ENCODE peak calls at places on chromosome 6, in five cellular contexts. A, I, R, Y and V are unnamed samples.

GRCh38 chr6:105322499-105323231 is 80.2 kb downstream of the PREP start:
- DNase-seq in R (no peak), I (no peak), Y (no peak), A (no peak), V (no peak)

GRCh38 chr6:159094444-159095252 is 49.9 kb upstream of the TAGAP start:
- DNase-seq in A (no peak), I (no peak), R (no peak), Y (no peak), V (no peak)

GRCh38 chr6:31308050-31308844 is 36.4 kb upstream of the HLA-C start:
- DNase-seq in R (peak), A (no peak), Y (no peak), I (no peak), V (no peak)

GRCh38 chr6:42295688-42296087 is 78.0 kb upstream of the MRPS10 start:
- DNase-seq in I (no peak), A (no peak), Y (no peak), R (no peak), V (no peak)

GRCh38 chr6:48486876-48487275 is 375.9 kb upstream of the PTCHD4 start:
- DNase-seq in R (no peak), Y (no peak), I (no peak), A (no peak), V (no peak)

GRCh38 chr6:7976485-7977010 is 66.0 kb upstream of the TXNDC5 start:
- DNase-seq in I (no peak), Y (no peak), A (no peak), R (no peak), V (no peak)

GRCh38 chr6:89252902-89253301 is 35.7 kb upstream of the GABRR1 start:
- DNase-seq in R (no peak), I (no peak), A (no peak), Y (no peak), V (no peak)

GRCh38 chr6:90086517-90086916 is 192.2 kb downstream of the GJA10 start:
- DNase-seq in I (no peak), Y (no peak), A (no peak), R (no peak), V (no peak)

GRCh38 chr6:132607544-132608233 is 16.4 kb downstream of the TAAR2 start:
- DNase-seq in R (no peak), Y (no peak), A (no peak), I (no peak), V (no peak)

GRCh38 chr6:157944983-157945931 is 36.4 kb upstream of the SYNJ2 start:
- DNase-seq in A (no peak), Y (peak), I (no peak), R (no peak), V (no peak)

GRCh38 chr6:99933129-99933528 is 60.9 kb downstream of the MCHR2 start:
- DNase-seq in R (no peak), I (no peak), Y (peak), A (no peak), V (no peak)

GRCh38 chr6:3592371-3592941 is 135.6 kb upstream of the SLC22A23 start:
- DNase-seq in A (no peak), I (no peak), R (no peak), Y (peak), V (no peak)

GRCh38 chr6:159353193-159353592 is 184.0 kb downstream of the FNDC1 start:
- DNase-seq in R (no peak), I (no peak), Y (no peak), A (no peak), V (no peak)

GRCh38 chr6:48978016-48978415 is 485.0 kb downstream of the MMUT start:
- DNase-seq in I (no peak), R (no peak), A (no peak), Y (no peak), V (no peak)

GRCh38 chr6:114366899-114367298 is 24.1 kb upstream of the HS3ST5 start:
- DNase-seq in A (no peak), I (no peak), R (no peak), Y (no peak), V (no peak)

GRCh38 chr6:149190228-149190831 is 127.2 kb upstream of the TAB2 start:
- DNase-seq in R (no peak), I (no peak), A (no peak), Y (peak), V (no peak)

GRCh38 chr6:116468293-116468692 is 7.1 kb downstream of the CALHM6 start:
- DNase-seq in Y (no peak), I (no peak), R (no peak), A (no peak), V (no peak)

GRCh38 chr6:25041676-25042598 is 106.2 kb upstream of the RIPOR2 start:
- DNase-seq in Y (no peak), I (no peak), R (no peak), A (no peak), V (no peak)

GRCh38 chr6:154649723-154650122 is 83.5 kb upstream of the SCAF8 start:
- DNase-seq in Y (no peak), A (no peak), R (no peak), I (no peak), V (no peak)

GRCh38 chr6:159312204-159312603 is 143.0 kb downstream of the FNDC1 start:
- DNase-seq in R (no peak), A (no peak), I (no peak), Y (no peak), V (no peak)

GRCh38 chr6:53263915-53264314 is 84.8 kb downstream of the ELOVL5 start:
- DNase-seq in R (no peak), A (no peak), I (no peak), Y (peak), V (no peak)

GRCh38 chr6:111736005-111736607 is 130.4 kb upstream of the TRAF3IP2 start:
- DNase-seq in R (no peak), A (no peak), I (no peak), Y (no peak), V (no peak)

GRCh38 chr6:89944181-89944755 is 50.0 kb downstream of the GJA10 start:
- DNase-seq in A (no peak), R (no peak), I (no peak), Y (no peak), V (no peak)

GRCh38 chr6:93550551-93551276 is 131.4 kb upstream of the EPHA7 start:
- DNase-seq in Y (peak), I (no peak), R (no peak), A (no peak), V (no peak)

GRCh38 chr6:99111590-99111989 is 163.8 kb upstream of the FBXL4 start:
- DNase-seq in Y (no peak), I (no peak), A (no peak), R (no peak), V (no peak)

GRCh38 chr6:30009113-30009512 is 52.0 kb upstream of the POLR1H start:
- DNase-seq in I (no peak), A (no peak), Y (no peak), R (no peak), V (no peak)

GRCh38 chr6:35082733-35083403 is 58.3 kb downstream of the TCP11 start:
- DNase-seq in Y (no peak), R (no peak), A (peak), I (peak), V (peak)

GRCh38 chr6:133099573-133099972 is 141.6 kb upstream of the EYA4 start:
- DNase-seq in Y (peak), A (no peak), R (no peak), I (no peak), V (no peak)

GRCh38 chr6:78947962-78948361 is 80.6 kb downstream of the IRAK1BP1 start:
- DNase-seq in Y (peak), A (no peak), I (no peak), R (no peak), V (no peak)

GRCh38 chr6:54921891-54922290 is 75.3 kb downstream of the FAM83B start:
- DNase-seq in Y (no peak), I (no peak), A (no peak), R (no peak), V (no peak)

GRCh38 chr6:12238191-12238590 is 52.0 kb upstream of the EDN1 start:
- DNase-seq in R (no peak), Y (no peak), A (no peak), I (no peak), V (no peak)

GRCh38 chr6:15577550-15578171 is 85.2 kb downstream of the DTNBP1 start:
- DNase-seq in R (no peak), A (no peak), I (no peak), Y (no peak), V (no peak)

GRCh38 chr6:108518714-108519576 is 41.8 kb upstream of the FOXO3 start:
- DNase-seq in A (no peak), R (no peak), Y (peak), I (no peak), V (no peak)

GRCh38 chr6:136188492-136188891 is 61.6 kb downstream of the MTFR2 start:
- DNase-seq in I (no peak), Y (no peak), R (no peak), A (no peak), V (no peak)

GRCh38 chr6:42898891-42899361 is 16.9 kb upstream of the PTCRA start:
- DNase-seq in R (peak), I (peak), Y (peak), A (peak), V (no peak)

GRCh38 chr6:16184129-16184528 is 54.3 kb upstream of the GMPR start:
- DNase-seq in A (no peak), Y (no peak), R (no peak), I (no peak), V (no peak)

GRCh38 chr6:167394330-167394729 is 69.4 kb downstream of the TTLL2 start:
- DNase-seq in Y (no peak), I (no peak), A (no peak), R (no peak), V (no peak)

GRCh38 chr6:18528084-18528743 is 141.1 kb downstream of the RNF144B start:
- DNase-seq in A (no peak), Y (no peak), I (no peak), R (no peak), V (no peak)
- TF ChIP-seq CTCF in A (peak), Y (peak), I (no peak), R (peak), V (peak)

DNA sequence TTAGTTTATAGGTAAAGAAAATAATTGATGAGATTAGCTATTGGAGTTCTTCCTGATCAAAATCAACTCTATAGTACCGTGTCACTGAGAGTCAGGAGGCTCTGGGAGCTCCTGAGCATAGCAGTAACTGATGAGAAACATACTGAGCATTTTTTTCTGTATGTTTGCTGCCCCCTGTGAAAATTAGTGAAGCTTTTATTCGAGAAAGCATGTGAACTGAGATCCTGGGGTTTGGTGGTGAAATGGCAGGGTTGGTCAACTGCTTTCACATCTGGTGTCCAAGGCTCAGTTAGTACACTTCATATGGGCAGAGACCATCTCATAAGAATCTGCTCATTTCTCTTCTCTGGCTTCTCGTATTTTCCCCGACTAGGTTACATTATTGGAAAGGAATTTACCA is 4.1 kb upstream of the ABT1 start:
- DNase-seq in A (no peak), R (no peak), I (no peak), Y (no peak), V (no peak)
- TF ChIP-seq CTCF in A (no peak), R (no peak), I (no peak), Y (no peak), V (peak)

GRCh38 chr6:124699038-124699437 is 263.2 kb upstream of the RNF217 start:
- DNase-seq in A (no peak), R (no peak), Y (no peak), I (no peak), V (no peak)
- TF ChIP-seq CTCF in A (no peak), R (no peak), Y (no peak), I (no peak), V (no peak)

GRCh38 chr6:122869437-122870024 is 80.5 kb downstream of the SMPDL3A start:
- DNase-seq in I (peak), A (no peak), Y (peak), R (peak), V (no peak)
- TF ChIP-seq CTCF in I (peak), A (peak), Y (peak), R (peak), V (peak)